ENCODE peak calls at places on chromosomes 2 and 18, in six cellular contexts. Z, W, P, R, I and K are unnamed samples.
A peak's percentile ranks its signal among the peaks of the same experiment; 100 is the strongest.

GRCh38 chr2:9207641-9208301 is 1.2 kb downstream of the ASAP2 start:
- DNase-seq in Z (no peak), P (no peak), I (peak; percentile 49), R (no peak), W (peak; percentile 66), K (peak; percentile 49)

GRCh38 chr2:237581326-237581725 is 9.2 kb downstream of the RAB17 start:
- DNase-seq in R (no peak), I (no peak), Z (peak; percentile 62), P (peak; percentile 67), W (no peak), K (peak; percentile 5)

GRCh38 chr2:75491129-75491753 is 69.5 kb downstream of the EVA1A start:
- DNase-seq in P (no peak), R (no peak), I (no peak), W (no peak), Z (no peak), K (no peak)

GRCh38 chr18:68402784-68403183 is 312.1 kb downstream of the TMX3 start:
- DNase-seq in P (no peak), Z (no peak), I (no peak), R (no peak), W (no peak), K (no peak)

GRCh38 chr2:76599732-76600368 is 889.1 kb upstream of the GCFC2 start:
- DNase-seq in Z (no peak), P (no peak), W (peak; percentile 95), R (peak; percentile 67), I (peak; percentile 60), K (no peak)

GRCh38 chr2:219570924-219571310 is 422 bp downstream of the OBSL1 start:
- DNase-seq in P (peak; percentile 81), R (peak; percentile 12), Z (peak; percentile 75), W (no peak), I (no peak), K (no peak)

GRCh38 chr2:30321466-30321865 is 90.1 kb downstream of the LBH start:
- DNase-seq in I (no peak), R (peak; percentile 58), W (no peak), Z (no peak), P (no peak), K (no peak)

GRCh38 chr18:63578357-63578958 is 8.7 kb upstream of the SERPINB13 start:
- DNase-seq in W (peak; percentile 54), R (peak; percentile 36), I (no peak), P (no peak), Z (no peak), K (peak; percentile 33)

GRCh38 chr18:31511098-31511497 is 13.1 kb downstream of the DSG2 start:
- DNase-seq in P (no peak), R (no peak), Z (no peak), W (no peak), I (no peak), K (no peak)

GRCh38 chr2:69096326-69097095 is 83.5 kb downstream of the ANTXR1 start:
- DNase-seq in Z (no peak), R (no peak), I (no peak), P (no peak), W (no peak), K (no peak)

GRCh38 chr18:70454705-70455322 is 166.0 kb downstream of the SOCS6 start:
- DNase-seq in R (peak; percentile 79), P (no peak), I (no peak), W (peak; percentile 71), Z (no peak), K (no peak)

GRCh38 chr2:73333564-73333963 is 40.2 kb upstream of the EGR4 start:
- DNase-seq in Z (no peak), W (no peak), I (no peak), R (no peak), P (no peak), K (no peak)

GRCh38 chr18:63412949-63413348 is 9.3 kb downstream of the VPS4B start:
- DNase-seq in Z (no peak), P (no peak), I (no peak), R (no peak), W (no peak), K (no peak)

GRCh38 chr2:109401370-109401769 is 212.4 kb downstream of the SEPTIN10 start:
- DNase-seq in R (no peak), Z (no peak), W (no peak), I (no peak), P (no peak), K (peak; percentile 5)

GRCh38 chr2:220562375-220563140 is 935.1 kb downstream of the SLC4A3 start:
- DNase-seq in P (no peak), I (no peak), R (no peak), W (no peak), Z (no peak), K (no peak)

GRCh38 chr2:65638438-65638837 is 206.0 kb upstream of the SPRED2 start:
- DNase-seq in Z (no peak), P (no peak), I (no peak), W (peak; percentile 46), R (no peak), K (no peak)

GRCh38 chr2:232836934-232837333 is 33.1 kb upstream of the SNORC start:
- DNase-seq in P (no peak), Z (no peak), R (no peak), W (no peak), I (no peak), K (no peak)

GRCh38 chr2:83742117-83742782 is 716.8 kb downstream of the SUCLG1 start:
- DNase-seq in I (no peak), P (no peak), Z (peak; percentile 59), W (no peak), R (no peak), K (no peak)

GRCh38 chr2:155766342-155767115 is 566.0 kb downstream of the NR4A2 start:
- DNase-seq in P (no peak), W (peak; percentile 39), Z (peak; percentile 23), R (no peak), I (no peak), K (no peak)

GRCh38 chr2:9703701-9704221 is 73.0 kb upstream of the YWHAQ start:
- DNase-seq in W (peak; percentile 80), I (peak; percentile 30), R (peak; percentile 79), P (no peak), Z (no peak), K (no peak)

GRCh38 chr18:79252904-79253633 is 142.7 kb upstream of the NFATC1 start:
- DNase-seq in I (no peak), W (no peak), R (no peak), P (peak; percentile 82), Z (no peak), K (no peak)

GRCh38 chr18:76822510-76823165 is at the start of gene ZNF236:
- DNase-seq in R (peak; percentile 77), P (peak; percentile 91), Z (peak; percentile 91), I (peak; percentile 80), W (peak; percentile 81), K (peak; percentile 88)

GRCh38 chr2:234571620-234572407 is 74.9 kb upstream of the ARL4C start:
- DNase-seq in I (no peak), Z (no peak), W (no peak), P (no peak), R (peak; percentile 45), K (no peak)

GRCh38 chr2:205012961-205013360 is 467.7 kb downstream of the PARD3B start:
- DNase-seq in R (no peak), W (no peak), P (no peak), I (no peak), Z (peak; percentile 60), K (no peak)

GRCh38 chr18:8989855-8990254 is 112.6 kb upstream of the NDUFV2 start:
- DNase-seq in Z (no peak), R (no peak), I (no peak), W (no peak), P (no peak), K (no peak)

GRCh38 chr2:234792566-234792965 is 159.3 kb upstream of the SH3BP4 start:
- DNase-seq in Z (no peak), W (no peak), R (no peak), I (no peak), P (no peak), K (no peak)

GRCh38 chr2:112724611-112725525 is 4.0 kb downstream of the NT5DC4 start:
- DNase-seq in I (no peak), P (no peak), R (no peak), W (peak; percentile 49), Z (no peak), K (no peak)

DNA sequence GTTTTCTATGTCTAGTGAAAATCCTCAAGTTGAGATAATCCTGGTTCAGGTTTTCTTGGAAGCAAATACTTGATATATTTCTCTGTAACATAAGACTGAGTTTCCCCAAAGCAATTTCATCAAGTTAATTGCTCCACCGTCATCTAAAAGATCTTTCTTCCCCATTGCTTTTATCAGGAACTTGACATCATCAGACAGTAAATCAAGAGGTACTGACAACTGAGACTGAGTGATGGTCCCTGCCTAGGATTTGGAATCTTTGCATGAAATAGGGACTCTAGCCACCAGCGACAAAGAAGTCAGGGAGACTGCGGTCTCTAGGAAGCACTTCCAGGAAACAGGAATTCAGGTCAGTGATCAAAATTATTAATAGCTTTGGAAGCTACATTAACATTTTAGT is 43.4 kb upstream of the SCN1A start:
- DNase-seq in W (no peak), Z (no peak), R (no peak), I (no peak), P (no peak), K (no peak)
- H3K4me1 ChIP-seq in W (no peaks in the 10 kb centered on the region), Z (no peaks in the 10 kb centered on the region), R (peaks cover 4% of the 10 kb centered on the region), I (no peaks in the 10 kb centered on the region), P (no peaks in the 10 kb centered on the region), K (no peaks in the 10 kb centered on the region)

GRCh38 chr18:14976736-14977430 is 228.9 kb downstream of the ANKRD30B start:
- DNase-seq in W (peak; percentile 8), I (no peak), P (no peak), Z (no peak), R (no peak), K (no peak)

GRCh38 chr18:14975431-14975830 is 227.5 kb downstream of the ANKRD30B start:
- DNase-seq in P (no peak), I (no peak), R (no peak), Z (no peak), W (no peak), K (no peak)

GRCh38 chr18:14979875-14980274 is 231.9 kb downstream of the ANKRD30B start:
- DNase-seq in Z (no peak), I (no peak), P (no peak), R (no peak), W (no peak), K (no peak)

GRCh38 chr18:14978191-14978590 is 230.2 kb downstream of the ANKRD30B start:
- DNase-seq in W (no peak), I (no peak), R (no peak), P (no peak), Z (no peak), K (no peak)

GRCh38 chr18:14978962-14979535 is 231.1 kb downstream of the ANKRD30B start:
- DNase-seq in P (no peak), R (no peak), Z (no peak), I (no peak), W (peak; percentile 55), K (no peak)
- H3K4me1 ChIP-seq in P (no peaks in the 10 kb centered on the region), R (no peaks in the 10 kb centered on the region), Z (no peaks in the 10 kb centered on the region), I (no peaks in the 10 kb centered on the region), W (no peaks in the 10 kb centered on the region), K (no peaks in the 10 kb centered on the region)

DNA sequence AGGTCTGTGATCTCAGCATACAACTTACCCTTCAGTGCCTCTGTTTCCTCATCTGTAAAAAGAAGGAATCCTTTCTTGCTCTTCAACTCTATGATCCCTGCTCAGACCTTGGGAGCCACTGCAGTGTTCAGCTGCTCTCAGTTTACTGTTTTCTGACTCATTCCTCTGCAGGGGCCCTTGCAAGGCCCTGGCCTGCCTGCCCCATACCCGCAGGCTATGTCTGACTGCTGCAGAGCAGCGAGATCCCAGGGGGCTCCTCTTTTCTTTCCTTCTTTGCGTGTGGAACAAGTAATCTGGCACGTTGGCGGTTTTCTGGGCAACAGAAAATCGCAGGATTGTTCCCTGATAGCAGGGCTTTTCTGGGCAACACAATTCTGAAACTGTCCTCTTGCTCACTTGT is 376.0 kb downstream of the DCC start:
- DNase-seq in I (no peak), Z (no peak), P (no peak), R (no peak), W (no peak), K (no peak)
- H3K4me1 ChIP-seq in I (no peaks in the 10 kb centered on the region), Z (no peaks in the 10 kb centered on the region), P (no peaks in the 10 kb centered on the region), R (no peaks in the 10 kb centered on the region), W (no peaks in the 10 kb centered on the region), K (no peaks in the 10 kb centered on the region)

GRCh38 chr18:50654658-50655550 is 95.0 kb downstream of the MAPK4 start:
- DNase-seq in I (no peak), R (no peak), W (no peak), Z (peak; percentile 68), P (peak; percentile 70), K (no peak)
- H3K4me1 ChIP-seq in I (peaks cover 21% of the 10 kb centered on the region), R (no peaks in the 10 kb centered on the region), W (peaks cover 2% of the 10 kb centered on the region), Z (peaks cover 14% of the 10 kb centered on the region), P (no peaks in the 10 kb centered on the region), K (no peaks in the 10 kb centered on the region)